ENCODE peak calls at places on chromosomes 2 and 18, in nine cellular contexts. One of them, this sample, is unnamed. For H3K27me3, the result is how much of the 10 kb centered on the place peaks cover.

GRCh38 chr2:59182249-59182648 is 941.1 kb upstream of the FANCL start:
- DNase-seq in GM23338: peak
- DNase-seq in fibroblast of lung: peak
- DNase-seq in Peyer's patch: no peak
- DNase-seq in aorta: no peak
- DNase-seq in HAP-1: peak
- DNase-seq in bronchial epithelial cell: peak
- DNase-seq in brain microvascular endothelial cell: peak
- DNase-seq in BE2C: peak
- DNase-seq in this sample: peak

GRCh38 chr2:201127128-201127521 is 11.2 kb downstream of the CFLAR start:
- DNase-seq in GM23338: no peak
- DNase-seq in fibroblast of lung: no peak
- DNase-seq in Peyer's patch: peak
- DNase-seq in aorta: no peak
- DNase-seq in HAP-1: no peak
- DNase-seq in bronchial epithelial cell: no peak
- DNase-seq in brain microvascular endothelial cell: no peak
- DNase-seq in BE2C: no peak
- DNase-seq in this sample: no peak

GRCh38 chr18:13252696-13253410 is 34.3 kb downstream of the LDLRAD4 start:
- DNase-seq in GM23338: no peak
- DNase-seq in fibroblast of lung: no peak
- DNase-seq in Peyer's patch: peak
- DNase-seq in aorta: no peak
- DNase-seq in HAP-1: no peak
- DNase-seq in bronchial epithelial cell: no peak
- DNase-seq in brain microvascular endothelial cell: no peak
- DNase-seq in BE2C: no peak
- DNase-seq in this sample: no peak

GRCh38 chr2:95383635-95384027 is 18.9 kb upstream of the FAHD2A start:
- DNase-seq in GM23338: no peak
- DNase-seq in fibroblast of lung: no peak
- DNase-seq in Peyer's patch: no peak
- DNase-seq in aorta: no peak
- DNase-seq in HAP-1: no peak
- DNase-seq in bronchial epithelial cell: no peak
- DNase-seq in brain microvascular endothelial cell: no peak
- DNase-seq in BE2C: no peak
- DNase-seq in this sample: no peak

GRCh38 chr18:10057808-10058791 is 144.3 kb downstream of the VAPA start:
- DNase-seq in GM23338: no peak
- DNase-seq in fibroblast of lung: peak
- DNase-seq in Peyer's patch: no peak
- DNase-seq in aorta: no peak
- DNase-seq in HAP-1: no peak
- DNase-seq in bronchial epithelial cell: peak
- DNase-seq in brain microvascular endothelial cell: peak
- DNase-seq in BE2C: no peak
- DNase-seq in this sample: no peak

GRCh38 chr2:189402932-189403331 is 38.3 kb upstream of the WDR75 start:
- DNase-seq in GM23338: no peak
- DNase-seq in fibroblast of lung: peak
- DNase-seq in Peyer's patch: no peak
- DNase-seq in aorta: no peak
- DNase-seq in HAP-1: no peak
- DNase-seq in bronchial epithelial cell: peak
- DNase-seq in brain microvascular endothelial cell: peak
- DNase-seq in BE2C: no peak
- DNase-seq in this sample: no peak

GRCh38 chr2:27915874-27916273 is 25.3 kb downstream of the BABAM2 start:
- DNase-seq in GM23338: no peak
- DNase-seq in fibroblast of lung: peak
- DNase-seq in Peyer's patch: no peak
- DNase-seq in aorta: no peak
- DNase-seq in HAP-1: no peak
- DNase-seq in bronchial epithelial cell: no peak
- DNase-seq in brain microvascular endothelial cell: no peak
- DNase-seq in BE2C: no peak
- DNase-seq in this sample: no peak

GRCh38 chr2:24508878-24509277 is 17.8 kb downstream of the NCOA1 start:
- DNase-seq in GM23338: no peak
- DNase-seq in fibroblast of lung: no peak
- DNase-seq in Peyer's patch: no peak
- DNase-seq in aorta: no peak
- DNase-seq in HAP-1: no peak
- DNase-seq in bronchial epithelial cell: peak
- DNase-seq in brain microvascular endothelial cell: no peak
- DNase-seq in BE2C: no peak
- DNase-seq in this sample: no peak

GRCh38 chr2:148865515-148865914 is 9.5 kb upstream of the KIF5C start:
- DNase-seq in GM23338: no peak
- DNase-seq in fibroblast of lung: no peak
- DNase-seq in Peyer's patch: no peak
- DNase-seq in aorta: no peak
- DNase-seq in HAP-1: no peak
- DNase-seq in bronchial epithelial cell: no peak
- DNase-seq in brain microvascular endothelial cell: no peak
- DNase-seq in BE2C: no peak
- DNase-seq in this sample: no peak

GRCh38 chr2:160228141-160228963 is 28.3 kb upstream of the ITGB6 start:
- DNase-seq in GM23338: no peak
- DNase-seq in fibroblast of lung: peak
- DNase-seq in Peyer's patch: no peak
- DNase-seq in aorta: no peak
- DNase-seq in HAP-1: no peak
- DNase-seq in bronchial epithelial cell: peak
- DNase-seq in brain microvascular endothelial cell: peak
- DNase-seq in BE2C: no peak
- DNase-seq in this sample: no peak

GRCh38 chr2:41949541-41950439 is 98.0 kb upstream of the PKDCC start:
- DNase-seq in GM23338: peak
- DNase-seq in fibroblast of lung: no peak
- DNase-seq in Peyer's patch: no peak
- DNase-seq in aorta: no peak
- DNase-seq in HAP-1: no peak
- DNase-seq in bronchial epithelial cell: no peak
- DNase-seq in brain microvascular endothelial cell: no peak
- DNase-seq in BE2C: no peak
- DNase-seq in this sample: no peak

GRCh38 chr18:5294113-5294617 is 1.4 kb downstream of the ZBTB14 start:
- DNase-seq in GM23338: no peak
- DNase-seq in fibroblast of lung: peak
- DNase-seq in Peyer's patch: peak
- DNase-seq in aorta: no peak
- DNase-seq in HAP-1: peak
- DNase-seq in bronchial epithelial cell: no peak
- DNase-seq in brain microvascular endothelial cell: no peak
- DNase-seq in BE2C: peak
- DNase-seq in this sample: no peak

GRCh38 chr2:240929364-240930095 is 23.4 kb downstream of the CROCC2 start:
- DNase-seq in GM23338: no peak
- DNase-seq in fibroblast of lung: no peak
- DNase-seq in Peyer's patch: peak
- DNase-seq in aorta: no peak
- DNase-seq in HAP-1: peak
- DNase-seq in bronchial epithelial cell: no peak
- DNase-seq in brain microvascular endothelial cell: no peak
- DNase-seq in BE2C: no peak
- DNase-seq in this sample: no peak

GRCh38 chr2:11723061-11723371 is 23.4 kb upstream of the LPIN1 start:
- DNase-seq in GM23338: no peak
- DNase-seq in fibroblast of lung: no peak
- DNase-seq in Peyer's patch: no peak
- DNase-seq in aorta: no peak
- DNase-seq in HAP-1: no peak
- DNase-seq in bronchial epithelial cell: no peak
- DNase-seq in brain microvascular endothelial cell: no peak
- DNase-seq in BE2C: no peak
- DNase-seq in this sample: no peak
- H3K27me3 ChIP-seq in GM23338: under half
- H3K27me3 ChIP-seq in fibroblast of lung: under half
- H3K27me3 ChIP-seq in Peyer's patch: under half
- H3K27me3 ChIP-seq in aorta: under half
- H3K27me3 ChIP-seq in HAP-1: under half
- H3K27me3 ChIP-seq in bronchial epithelial cell: under half
- H3K27me3 ChIP-seq in brain microvascular endothelial cell: under half
- H3K27me3 ChIP-seq in BE2C: under half
- H3K27me3 ChIP-seq in this sample: under half

DNA sequence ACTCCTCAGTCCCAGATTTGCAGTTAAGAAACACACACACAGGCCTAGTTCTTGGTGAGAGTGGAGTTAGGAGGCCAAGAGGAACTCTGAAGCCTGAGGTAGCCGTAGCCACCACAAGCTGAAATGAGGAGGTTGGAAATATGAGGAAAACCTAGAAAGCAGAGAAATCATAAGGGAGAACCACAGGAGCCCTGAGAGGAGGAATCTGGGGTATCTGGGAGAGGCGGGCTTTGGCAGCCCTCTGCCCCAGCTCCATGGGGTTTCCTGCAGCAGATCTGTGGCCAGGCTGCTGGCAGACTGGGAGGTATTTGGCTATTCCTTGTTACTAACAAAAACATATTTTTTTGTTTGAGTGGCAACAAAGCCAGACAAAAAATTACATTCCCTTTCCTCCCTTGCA is 11.0 kb downstream of the SOX11 start:
- DNase-seq in GM23338: no peak
- DNase-seq in fibroblast of lung: no peak
- DNase-seq in Peyer's patch: no peak
- DNase-seq in aorta: no peak
- DNase-seq in HAP-1: no peak
- DNase-seq in bronchial epithelial cell: no peak
- DNase-seq in brain microvascular endothelial cell: no peak
- DNase-seq in BE2C: no peak
- DNase-seq in this sample: no peak
- H3K27me3 ChIP-seq in GM23338: under half
- H3K27me3 ChIP-seq in fibroblast of lung: under half
- H3K27me3 ChIP-seq in Peyer's patch: under half
- H3K27me3 ChIP-seq in aorta: under half
- H3K27me3 ChIP-seq in HAP-1: under half
- H3K27me3 ChIP-seq in bronchial epithelial cell: under half
- H3K27me3 ChIP-seq in brain microvascular endothelial cell: under half
- H3K27me3 ChIP-seq in BE2C: under half
- H3K27me3 ChIP-seq in this sample: under half

GRCh38 chr2:26861610-26862224 is 13.8 kb downstream of the DPYSL5 start:
- DNase-seq in GM23338: no peak
- DNase-seq in fibroblast of lung: no peak
- DNase-seq in Peyer's patch: no peak
- DNase-seq in aorta: no peak
- DNase-seq in HAP-1: no peak
- DNase-seq in bronchial epithelial cell: no peak
- DNase-seq in brain microvascular endothelial cell: no peak
- DNase-seq in BE2C: no peak
- DNase-seq in this sample: no peak
- H3K27me3 ChIP-seq in GM23338: under half
- H3K27me3 ChIP-seq in fibroblast of lung: under half
- H3K27me3 ChIP-seq in Peyer's patch: under half
- H3K27me3 ChIP-seq in aorta: under half
- H3K27me3 ChIP-seq in HAP-1: under half
- H3K27me3 ChIP-seq in bronchial epithelial cell: under half
- H3K27me3 ChIP-seq in brain microvascular endothelial cell: under half
- H3K27me3 ChIP-seq in BE2C: under half
- H3K27me3 ChIP-seq in this sample: under half

DNA sequence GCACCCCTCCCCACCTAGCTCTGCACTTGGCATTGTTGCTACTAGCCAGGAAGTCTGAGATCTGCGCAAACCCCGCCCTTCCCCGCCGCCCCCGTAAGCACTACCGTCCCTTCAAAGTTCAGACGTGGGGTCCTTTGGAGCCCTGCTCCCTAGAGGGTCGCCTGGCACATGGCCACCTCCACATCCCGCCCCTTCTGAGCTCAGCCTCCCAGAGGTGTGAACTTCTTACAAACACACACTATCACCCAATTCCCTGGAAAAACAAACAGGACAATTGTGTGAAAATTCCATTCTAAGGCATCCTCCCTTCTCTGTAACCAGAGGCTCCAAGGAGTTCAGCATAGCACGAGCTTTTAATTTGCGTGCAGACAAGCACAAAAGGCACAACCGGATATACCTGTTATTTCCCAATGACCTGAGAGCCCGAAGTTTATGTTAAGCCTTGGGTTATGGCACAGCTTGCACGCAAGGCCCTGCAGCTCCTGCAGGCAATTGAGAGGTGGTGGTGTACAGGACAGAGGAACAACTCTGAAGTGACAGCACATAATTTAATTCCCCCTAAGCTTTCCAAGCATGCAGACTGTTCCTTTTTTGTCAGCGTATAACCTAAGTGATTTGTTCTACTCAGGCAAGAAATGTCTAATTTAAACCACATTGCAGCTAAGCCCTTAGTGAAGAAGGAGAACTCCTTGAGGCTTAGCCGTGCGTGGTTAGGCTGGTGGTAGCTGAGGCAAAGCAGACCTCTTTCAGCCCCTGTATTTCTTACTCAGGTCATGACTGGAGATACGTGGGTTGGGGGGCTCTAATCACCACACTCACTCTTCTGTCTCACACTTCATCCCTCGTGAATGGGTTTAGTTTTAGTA is 20.3 kb upstream of the CYP1B1 start:
- DNase-seq in GM23338: peak
- DNase-seq in fibroblast of lung: peak
- DNase-seq in Peyer's patch: no peak
- DNase-seq in aorta: no peak
- DNase-seq in HAP-1: peak
- DNase-seq in bronchial epithelial cell: peak
- DNase-seq in brain microvascular endothelial cell: no peak
- DNase-seq in BE2C: no peak
- DNase-seq in this sample: no peak
- H3K27me3 ChIP-seq in GM23338: half or more
- H3K27me3 ChIP-seq in fibroblast of lung: under half
- H3K27me3 ChIP-seq in Peyer's patch: under half
- H3K27me3 ChIP-seq in aorta: under half
- H3K27me3 ChIP-seq in HAP-1: under half
- H3K27me3 ChIP-seq in bronchial epithelial cell: under half
- H3K27me3 ChIP-seq in brain microvascular endothelial cell: under half
- H3K27me3 ChIP-seq in BE2C: under half
- H3K27me3 ChIP-seq in this sample: under half

DNA sequence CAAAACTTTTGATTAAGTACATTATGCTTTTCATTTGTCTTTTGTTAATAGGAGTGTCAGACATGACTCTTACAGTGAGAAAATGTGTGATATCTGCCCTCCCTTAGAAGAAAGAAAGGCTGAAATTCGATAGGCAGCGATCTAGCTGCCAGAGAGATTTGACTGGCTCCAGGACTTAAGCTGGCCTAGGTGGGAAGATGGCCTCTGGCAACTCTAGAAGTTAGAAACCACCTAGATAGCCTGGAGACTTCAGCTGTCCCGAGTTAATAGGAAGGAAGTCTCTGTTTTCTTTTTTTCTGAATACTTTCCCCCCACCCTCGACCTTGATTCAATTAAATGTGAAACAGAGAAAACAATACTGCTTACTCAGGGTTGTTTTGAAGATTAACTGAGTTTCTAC is 1194.7 kb upstream of the CRIM1 start:
- DNase-seq in GM23338: peak
- DNase-seq in fibroblast of lung: no peak
- DNase-seq in Peyer's patch: no peak
- DNase-seq in aorta: no peak
- DNase-seq in HAP-1: no peak
- DNase-seq in bronchial epithelial cell: no peak
- DNase-seq in brain microvascular endothelial cell: no peak
- DNase-seq in BE2C: no peak
- DNase-seq in this sample: no peak
- H3K27me3 ChIP-seq in GM23338: under half
- H3K27me3 ChIP-seq in fibroblast of lung: under half
- H3K27me3 ChIP-seq in Peyer's patch: under half
- H3K27me3 ChIP-seq in aorta: under half
- H3K27me3 ChIP-seq in HAP-1: under half
- H3K27me3 ChIP-seq in bronchial epithelial cell: under half
- H3K27me3 ChIP-seq in brain microvascular endothelial cell: under half
- H3K27me3 ChIP-seq in BE2C: under half
- H3K27me3 ChIP-seq in this sample: under half

This sample was measured in iPS DF 6.9.